ENCODE peak calls at places on chromosomes 6 and 20, in four cellular contexts. One of them, this sample, is unnamed.

GRCh38 chr6:17012421-17013225 is 89.2 kb upstream of the STMND1 start:
- DNase-seq in mesendoderm: peak
- DNase-seq in H1: no peak
- DNase-seq in IMR-90: peak
- DNase-seq in this sample: peak

GRCh38 chr6:106426258-106426657 is 65.7 kb downstream of the CRYBG1 start:
- DNase-seq in mesendoderm: no peak
- DNase-seq in H1: no peak
- DNase-seq in IMR-90: no peak
- DNase-seq in this sample: no peak

GRCh38 chr20:17660667-17661066 is 21.4 kb downstream of the RRBP1 start:
- DNase-seq in mesendoderm: no peak
- DNase-seq in H1: no peak
- DNase-seq in IMR-90: no peak
- DNase-seq in this sample: no peak

GRCh38 chr20:3889489-3890409 is 562 bp downstream of the PANK2 start:
- DNase-seq in mesendoderm: peak
- DNase-seq in H1: peak
- DNase-seq in IMR-90: no peak
- DNase-seq in this sample: no peak

GRCh38 chr6:110528051-110528929 is 51.9 kb upstream of the SLC22A16 start:
- DNase-seq in mesendoderm: peak
- DNase-seq in H1: peak
- DNase-seq in IMR-90: peak
- DNase-seq in this sample: no peak

GRCh38 chr20:50230184-50230583 is 39.6 kb downstream of the CEBPB start:
- DNase-seq in mesendoderm: no peak
- DNase-seq in H1: no peak
- DNase-seq in IMR-90: no peak
- DNase-seq in this sample: no peak

GRCh38 chr6:111784423-111784822 is 88.8 kb downstream of the FYN start:
- DNase-seq in mesendoderm: no peak
- DNase-seq in H1: no peak
- DNase-seq in IMR-90: no peak
- DNase-seq in this sample: no peak

GRCh38 chr6:26157150-26157837 is 70.1 kb downstream of the HFE start:
- DNase-seq in mesendoderm: peak
- DNase-seq in H1: peak
- DNase-seq in IMR-90: peak
- DNase-seq in this sample: peak

GRCh38 chr20:64101731-64102621 is 5.4 kb downstream of the NPBWR2 start:
- DNase-seq in mesendoderm: peak
- DNase-seq in H1: peak
- DNase-seq in IMR-90: no peak
- DNase-seq in this sample: peak

GRCh38 chr6:144936764-144937163 is 651.6 kb downstream of the UTRN start:
- DNase-seq in mesendoderm: no peak
- DNase-seq in H1: no peak
- DNase-seq in IMR-90: peak
- DNase-seq in this sample: no peak

GRCh38 chr6:163828038-163828790 is 413.7 kb downstream of the QKI start:
- DNase-seq in mesendoderm: no peak
- DNase-seq in H1: no peak
- DNase-seq in IMR-90: peak
- DNase-seq in this sample: no peak
- H3K56ac ChIP-seq in mesendoderm: no peak
- H3K56ac ChIP-seq in H1: no peak
- H3K56ac ChIP-seq in IMR-90: no peak
- H3K56ac ChIP-seq in this sample: no peak

GRCh38 chr6:89198235-89198634 is 18.9 kb downstream of the GABRR1 start:
- DNase-seq in mesendoderm: peak
- DNase-seq in H1: no peak
- DNase-seq in IMR-90: no peak
- DNase-seq in this sample: no peak
- H3K56ac ChIP-seq in mesendoderm: no peak
- H3K56ac ChIP-seq in H1: no peak
- H3K56ac ChIP-seq in IMR-90: no peak
- H3K56ac ChIP-seq in this sample: no peak

GRCh38 chr20:61560361-61560853 is 308.3 kb downstream of the CDH4 start:
- DNase-seq in mesendoderm: peak
- DNase-seq in H1: peak
- DNase-seq in IMR-90: peak
- DNase-seq in this sample: peak
- H3K56ac ChIP-seq in mesendoderm: peak
- H3K56ac ChIP-seq in H1: no peak
- H3K56ac ChIP-seq in IMR-90: no peak
- H3K56ac ChIP-seq in this sample: no peak

DNA sequence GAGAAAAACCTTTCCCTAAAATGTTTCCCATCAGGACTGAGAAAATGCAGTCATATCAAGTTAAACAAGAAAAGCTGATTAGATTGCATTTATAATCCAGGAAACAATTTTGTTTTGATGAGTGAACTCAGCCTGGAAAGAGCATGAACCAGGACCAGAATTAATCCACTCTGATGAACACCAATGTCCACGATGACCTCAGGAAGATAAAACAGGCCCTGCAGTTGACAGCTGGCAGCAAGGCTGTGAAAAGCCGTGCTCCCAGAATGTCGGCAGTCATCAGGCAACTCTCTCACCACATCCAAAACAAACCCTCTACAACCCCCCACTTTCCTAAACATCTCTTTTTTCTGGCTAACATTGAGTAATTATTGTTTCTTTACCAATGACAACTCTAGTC is 74.0 kb upstream of the PROKR2 start:
- DNase-seq in mesendoderm: no peak
- DNase-seq in H1: no peak
- DNase-seq in IMR-90: no peak
- DNase-seq in this sample: no peak
- H3K56ac ChIP-seq in mesendoderm: no peak
- H3K56ac ChIP-seq in H1: no peak
- H3K56ac ChIP-seq in IMR-90: no peak
- H3K56ac ChIP-seq in this sample: no peak

DNA sequence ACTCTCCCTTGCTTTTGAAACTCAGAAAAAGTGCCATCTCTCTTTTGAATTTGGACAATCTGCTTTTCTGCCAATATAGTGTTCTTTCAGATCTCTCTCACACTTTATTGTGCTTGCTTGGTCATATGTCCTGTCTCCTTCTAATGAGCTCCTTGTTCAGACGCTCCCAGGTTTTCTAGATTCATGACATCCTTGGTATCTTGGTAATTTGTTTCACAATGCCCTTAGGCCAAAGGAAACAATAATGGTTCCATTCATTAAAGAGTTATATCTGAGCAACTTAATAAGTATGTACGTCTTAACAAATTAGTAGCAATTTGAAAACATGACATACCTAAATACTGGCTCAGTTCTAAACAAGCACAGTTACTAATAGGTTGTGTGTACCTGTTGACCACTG is 293.4 kb upstream of the SPTLC3 start:
- DNase-seq in mesendoderm: no peak
- DNase-seq in H1: no peak
- DNase-seq in IMR-90: no peak
- DNase-seq in this sample: no peak
- H3K56ac ChIP-seq in mesendoderm: no peak
- H3K56ac ChIP-seq in H1: no peak
- H3K56ac ChIP-seq in IMR-90: no peak
- H3K56ac ChIP-seq in this sample: no peak

DNA sequence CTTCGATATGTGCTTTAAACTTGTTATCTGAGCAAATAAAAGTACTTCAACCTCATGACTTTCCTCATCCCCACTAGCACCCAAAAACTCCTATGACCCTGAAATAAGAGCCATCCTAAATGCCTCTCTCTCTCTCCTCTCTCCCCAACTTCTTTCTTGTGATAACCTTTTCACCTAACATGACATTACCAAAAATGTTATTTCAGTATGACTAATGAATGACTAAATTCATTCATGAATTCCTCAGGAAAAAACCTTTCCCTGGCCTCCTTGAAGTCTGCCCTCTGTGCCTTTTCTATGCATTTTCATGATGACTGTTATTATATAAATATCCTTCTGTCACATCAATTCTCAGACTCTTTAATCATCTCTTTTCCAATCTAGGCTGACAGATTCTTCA is 114.2 kb upstream of the GGTLC1 start:
- DNase-seq in mesendoderm: no peak
- DNase-seq in H1: no peak
- DNase-seq in IMR-90: no peak
- DNase-seq in this sample: no peak
- H3K56ac ChIP-seq in mesendoderm: no peak
- H3K56ac ChIP-seq in H1: no peak
- H3K56ac ChIP-seq in IMR-90: no peak
- H3K56ac ChIP-seq in this sample: no peak

GRCh38 chr20:19371112-19371511 is 158.7 kb downstream of the SLC24A3 start:
- DNase-seq in mesendoderm: no peak
- DNase-seq in H1: no peak
- DNase-seq in IMR-90: no peak
- DNase-seq in this sample: no peak
- H3K56ac ChIP-seq in mesendoderm: no peak
- H3K56ac ChIP-seq in H1: no peak
- H3K56ac ChIP-seq in IMR-90: no peak
- H3K56ac ChIP-seq in this sample: no peak

This sample was measured in H9.